ENCODE peak calls at places on chromosomes 6 and 20, in seven cellular contexts. S is H1, Z is GM10248, O is heart left ventricle, K is mucosa of descending colon, V is GM12864, G is ovary. U is an unnamed sample.

GRCh38 chr20:815914-816606 is 17.5 kb upstream of the FAM110A start:
- DNase-seq in K (peak), O (peak), G (peak), V (no peak), Z (peak), S (peak), U (peak)

GRCh38 chr6:11614534-11615213 is 77.1 kb downstream of the TMEM170B start:
- DNase-seq in G (no peak), O (no peak), Z (no peak), V (no peak), S (no peak), K (no peak), U (no peak)

GRCh38 chr20:34562643-34563042 is 4.1 kb downstream of the MAP1LC3A start:
- DNase-seq in G (no peak), S (peak), O (no peak), K (no peak), V (no peak), Z (no peak), U (no peak)

GRCh38 chr6:104281370-104281769 is 578.3 kb downstream of the HACE1 start:
- DNase-seq in S (peak), K (peak), Z (no peak), G (no peak), O (no peak), V (no peak), U (no peak)

GRCh38 chr6:30725713-30726505 is 5.8 kb downstream of the TUBB start:
- DNase-seq in O (no peak), S (peak), K (no peak), G (no peak), V (no peak), Z (no peak), U (no peak)

GRCh38 chr6:140811642-140812041 is 1321.1 kb upstream of the GJE1 start:
- DNase-seq in O (no peak), G (no peak), K (no peak), S (no peak), V (no peak), Z (no peak), U (no peak)

GRCh38 chr20:2508631-2509467 is at the start of gene ZNF343:
- DNase-seq in G (peak), Z (peak), V (peak), K (peak), S (peak), O (peak), U (peak)

GRCh38 chr20:1273366-1273765 is 7.3 kb downstream of the SNPH start:
- DNase-seq in K (no peak), S (no peak), Z (no peak), V (no peak), O (no peak), G (no peak), U (no peak)

GRCh38 chr20:13671500-13672288 is 33.0 kb upstream of the TASP1 start:
- DNase-seq in Z (no peak), G (no peak), S (no peak), K (peak), V (no peak), O (peak), U (no peak)

GRCh38 chr20:48463096-48463710 is 364.6 kb downstream of the PREX1 start:
- DNase-seq in Z (no peak), G (no peak), V (no peak), S (no peak), K (no peak), O (no peak), U (no peak)

GRCh38 chr20:21302645-21303060 is 478 bp upstream of the XRN2 start:
- DNase-seq in O (no peak), K (no peak), S (no peak), V (no peak), G (no peak), Z (no peak), U (no peak)

GRCh38 chr6:134437376-134437775 is 119.5 kb upstream of the SGK1 start:
- DNase-seq in O (no peak), G (no peak), S (no peak), Z (peak), V (peak), K (no peak), U (no peak)

GRCh38 chr20:4029505-4030467 is 14.4 kb upstream of the RNF24 start:
- DNase-seq in G (no peak), S (no peak), V (no peak), Z (no peak), O (no peak), K (no peak), U (no peak)

GRCh38 chr6:84422380-84422968 is 195.0 kb upstream of the CEP162 start:
- DNase-seq in K (peak), V (no peak), O (peak), G (no peak), Z (peak), S (peak), U (no peak)

GRCh38 chr20:31517373-31517772 is 3.1 kb downstream of the HM13 start:
- DNase-seq in Z (no peak), V (no peak), G (no peak), S (peak), O (no peak), K (peak), U (no peak)

GRCh38 chr6:131755597-131755996 is 44.8 kb upstream of the CTAGE9 start:
- DNase-seq in Z (no peak), O (no peak), V (no peak), K (no peak), S (no peak), G (no peak), U (no peak)

GRCh38 chr6:43522547-43523263 is 5.8 kb downstream of the POLR1C start:
- DNase-seq in G (no peak), K (no peak), Z (no peak), V (no peak), O (no peak), S (no peak), U (no peak)

GRCh38 chr6:75201901-75202672 is 3.8 kb downstream of the COL12A1 start:
- DNase-seq in K (no peak), O (peak), Z (peak), G (peak), S (peak), V (no peak), U (no peak)
- TF ChIP-seq CTCF in K (no peak), O (no peak), Z (no peak), G (no peak), S (peak), V (no peak), U (no peak)

GRCh38 chr6:109781001-109781400 is 89.9 kb downstream of the FIG4 start:
- DNase-seq in G (no peak), O (no peak), Z (no peak), S (no peak), K (no peak), V (no peak), U (no peak)

GRCh38 chr6:109788687-109789086 is 97.6 kb downstream of the FIG4 start:
- DNase-seq in O (no peak), G (no peak), V (no peak), Z (no peak), K (no peak), S (no peak), U (no peak)

GRCh38 chr6:109787312-109787711 is 96.2 kb downstream of the FIG4 start:
- DNase-seq in Z (no peak), V (no peak), S (no peak), K (no peak), G (no peak), O (no peak), U (no peak)

GRCh38 chr6:109782401-109783046 is 91.4 kb downstream of the FIG4 start:
- DNase-seq in G (no peak), V (no peak), Z (no peak), S (no peak), K (no peak), O (no peak), U (no peak)

DNA sequence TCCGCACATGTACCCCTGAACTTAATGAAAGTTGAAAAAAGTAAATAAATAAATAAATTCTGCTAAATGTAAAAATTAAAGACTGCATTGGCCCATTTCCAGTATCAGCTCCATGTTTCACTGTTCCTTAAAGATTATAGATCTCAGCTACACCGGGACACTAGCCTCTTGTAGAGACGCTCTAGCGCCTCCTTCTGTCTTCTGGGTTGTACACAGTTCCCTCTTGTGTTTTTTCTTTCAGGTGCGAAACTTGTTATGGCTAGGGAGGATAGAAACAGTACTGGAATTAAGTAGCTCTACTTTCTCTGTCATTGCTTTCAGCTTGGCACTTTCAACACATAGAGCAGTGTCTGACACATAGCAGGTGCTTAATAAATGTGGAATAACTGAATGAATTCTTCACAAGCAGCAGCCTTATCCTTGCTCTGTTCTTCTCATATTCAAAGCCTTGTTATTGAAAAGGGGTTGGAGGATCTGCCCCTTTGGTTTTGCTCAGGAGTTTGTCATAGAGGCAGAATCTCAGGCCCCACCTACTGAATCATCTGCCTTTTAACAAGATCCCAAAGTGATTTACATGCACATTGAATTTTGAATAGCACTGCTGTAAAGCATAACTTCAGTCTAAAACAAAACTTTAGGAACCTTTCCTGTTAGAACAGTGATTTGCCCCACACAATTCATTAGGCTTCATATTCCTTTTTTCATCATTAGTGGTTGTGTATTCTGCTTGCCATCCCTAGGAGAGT is 92.3 kb downstream of the FIG4 start:
- DNase-seq in V (no peak), Z (no peak), S (peak), O (no peak), G (no peak), K (peak), U (no peak)
- TF ChIP-seq CTCF in V (peak), Z (no peak), S (no peak), O (peak), G (no peak), K (no peak), U (peak)

DNA sequence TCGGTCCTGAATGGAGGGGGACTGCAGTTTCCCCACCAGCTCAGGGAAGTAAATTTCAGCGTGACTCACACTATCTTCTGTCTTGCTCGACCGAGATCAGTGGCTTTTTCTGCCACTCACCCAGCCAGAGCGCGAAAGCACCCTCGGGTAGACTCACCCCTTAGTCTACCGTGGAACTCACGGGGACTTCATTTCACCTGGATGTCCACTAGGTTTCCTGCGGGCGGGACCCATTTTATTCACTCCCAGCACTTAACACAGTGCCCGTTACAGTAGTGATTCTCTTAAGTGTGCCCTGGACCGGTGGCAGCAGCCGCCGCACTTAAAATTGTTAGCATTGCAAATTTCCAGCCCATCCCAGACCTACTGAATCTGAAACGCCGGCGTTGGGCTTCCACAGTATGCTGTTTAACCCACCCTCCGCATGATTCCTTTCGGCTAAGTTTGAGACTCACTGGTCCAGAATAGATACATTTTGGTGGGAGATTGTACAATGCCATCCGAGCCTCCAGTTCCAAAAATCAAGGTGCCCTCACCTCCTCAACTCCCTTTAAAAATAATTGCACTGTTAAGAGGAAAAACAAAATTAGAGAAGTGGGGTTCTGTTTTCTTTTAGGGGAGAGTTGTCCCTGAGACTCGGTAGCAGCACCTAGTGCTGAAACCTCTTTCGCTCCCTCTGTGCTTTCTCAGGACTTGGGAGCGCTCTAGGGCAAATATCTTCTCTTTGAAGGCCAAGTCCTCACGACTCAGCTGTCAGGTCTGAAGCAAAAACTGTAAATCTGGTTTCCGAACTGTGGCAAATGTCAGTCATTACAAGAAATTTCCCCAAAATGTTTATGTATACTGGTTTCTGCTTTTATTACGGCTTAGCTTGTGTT is 1.0 kb downstream of the SMPDL3A start:
- DNase-seq in S (no peak), O (peak), K (peak), G (no peak), V (no peak), Z (peak), U (no peak)
- TF ChIP-seq CTCF in S (no peak), O (no peak), K (no peak), G (no peak), V (no peak), Z (no peak), U (no peak)

GRCh38 chr6:63574554-63574900 is 2.2 kb downstream of the LOC128125822 start:
- DNase-seq in Z (no peak), S (no peak), K (no peak), O (no peak), G (no peak), V (no peak), U (no peak)
- TF ChIP-seq CTCF in Z (no peak), S (no peak), K (peak), O (no peak), G (no peak), V (no peak), U (no peak)